ENCODE peak calls at places on chromosome 16, in five cellular contexts. S is GM23338, T is cardiac muscle cell, E is right atrium auricular region, H is heart right ventricle. R is an unnamed sample.
A peak's percentile ranks its signal among the peaks of the same experiment; 100 is the strongest.

GRCh38 chr16:84754353-84754856 is 54.6 kb downstream of the USP10 start:
- DNase-seq in S (peak; percentile 90), T (peak; percentile 82), H (no peak), E (peak; percentile 81), R (peak; percentile 49)

GRCh38 chr16:55667753-55668152 is 12.0 kb downstream of the SLC6A2 start:
- DNase-seq in E (no peak), T (no peak), S (no peak), H (no peak), R (no peak)

GRCh38 chr16:83015871-83016270 is 389.1 kb downstream of the CDH13 start:
- DNase-seq in T (no peak), S (no peak), H (no peak), E (no peak), R (no peak)

GRCh38 chr16:3087243-3087791 is 11.8 kb downstream of the ZSCAN10 start:
- DNase-seq in T (peak; percentile 24), E (no peak), H (peak; percentile 66), S (peak; percentile 48), R (peak; percentile 31)

GRCh38 chr16:25838724-25839186 is 147.0 kb downstream of the HS3ST4 start:
- DNase-seq in H (no peak), S (peak; percentile 90), T (peak; percentile 69), E (no peak), R (peak; percentile 68)

GRCh38 chr16:89374393-89374948 is 115.9 kb downstream of the ANKRD11 start:
- DNase-seq in T (peak; percentile 57), H (no peak), S (peak; percentile 79), E (no peak), R (peak; percentile 90)

GRCh38 chr16:709651-710499 is 4.3 kb upstream of the FBXL16 start:
- DNase-seq in E (no peak), S (peak; percentile 79), H (no peak), T (peak; percentile 91), R (peak; percentile 96)

GRCh38 chr16:77143364-77143763 is 47.6 kb upstream of the MON1B start:
- DNase-seq in E (no peak), S (no peak), H (no peak), T (no peak), R (no peak)

GRCh38 chr16:89060207-89060794 is 33.4 kb upstream of the ACSF3 start:
- DNase-seq in E (no peak), S (no peak), H (no peak), T (no peak), R (no peak)

GRCh38 chr16:75272097-75272548 is 20.7 kb upstream of the BCAR1 start:
- DNase-seq in T (peak; percentile 58), E (no peak), H (no peak), S (no peak), R (peak; percentile 47)

GRCh38 chr16:72884037-72884436 is 163.9 kb downstream of the ZFHX3 start:
- DNase-seq in E (no peak), T (no peak), S (no peak), H (no peak), R (no peak)

GRCh38 chr16:66020642-66021041 is 345.8 kb upstream of the CDH5 start:
- DNase-seq in T (no peak), S (no peak), E (no peak), H (no peak), R (no peak)

GRCh38 chr16:21033707-21034106 is 116.9 kb downstream of the DNAH3 start:
- DNase-seq in S (no peak), T (peak; percentile 53), H (peak; percentile 34), E (no peak), R (no peak)

GRCh38 chr16:85457366-85457765 is 155.8 kb upstream of the GSE1 start:
- DNase-seq in E (no peak), S (no peak), H (no peak), T (no peak), R (no peak)

GRCh38 chr16:74557275-74557674 is 49.6 kb downstream of the GLG1 start:
- DNase-seq in E (no peak), T (no peak), H (no peak), S (no peak), R (no peak)

GRCh38 chr16:85227924-85228462 is 115.7 kb upstream of the CIBAR2 start:
- DNase-seq in S (peak; percentile 49), E (no peak), H (no peak), T (peak; percentile 69), R (peak; percentile 50)

GRCh38 chr16:11300560-11300892 is 19.4 kb upstream of the PRM1 start:
- DNase-seq in S (no peak), E (no peak), T (no peak), H (no peak), R (no peak)

GRCh38 chr16:11632455-11632921 is 35.8 kb upstream of the SNN start:
- DNase-seq in H (peak; percentile 47), E (peak; percentile 75), T (peak; percentile 31), S (no peak), R (no peak)

GRCh38 chr16:89921699-89922476 is 1.3 kb upstream of the TUBB3 start:
- DNase-seq in T (peak; percentile 50), E (peak; percentile 92), H (peak; percentile 81), S (peak; percentile 60), R (peak; percentile 84)

GRCh38 chr16:51180719-51181494 is 29.8 kb upstream of the SALL1 start:
- DNase-seq in H (no peak), S (no peak), T (no peak), E (no peak), R (no peak)

GRCh38 chr16:56421313-56421712 is 4.0 kb downstream of the AMFR start:
- DNase-seq in H (no peak), T (no peak), E (no peak), S (no peak), R (no peak)

GRCh38 chr16:27088216-27088615 is 21.5 kb downstream of the C16orf82 start:
- DNase-seq in S (no peak), H (no peak), E (no peak), T (no peak), R (no peak)

GRCh38 chr16:78659668-78660217 is 560.3 kb downstream of the WWOX start:
- DNase-seq in E (no peak), S (no peak), H (no peak), T (no peak), R (no peak)

GRCh38 chr16:48329138-48329537 is 56.1 kb downstream of the SIAH1 start:
- DNase-seq in S (no peak), E (no peak), H (no peak), T (no peak), R (no peak)

GRCh38 chr16:72711823-72712222 is 336.1 kb downstream of the ZFHX3 start:
- DNase-seq in T (no peak), H (no peak), E (no peak), S (no peak), R (no peak)

GRCh38 chr16:19520861-19521331 is 1.0 kb downstream of the GDE1 start:
- DNase-seq in S (no peak), H (no peak), T (no peak), E (no peak), R (no peak)

GRCh38 chr16:27760845-27761176 is 210.9 kb downstream of the KATNIP start:
- DNase-seq in S (no peak), H (no peak), T (no peak), E (no peak), R (no peak)

GRCh38 chr16:75529056-75529905 is 6.6 kb downstream of the CHST5 start:
- DNase-seq in H (no peak), S (no peak), E (no peak), T (no peak), R (no peak)

GRCh38 chr16:17283022-17283421 is 187.7 kb downstream of the XYLT1 start:
- DNase-seq in S (no peak), E (no peak), H (no peak), T (no peak), R (no peak)

GRCh38 chr16:27650073-27650701 is 100.2 kb downstream of the KATNIP start:
- DNase-seq in T (no peak), E (no peak), H (no peak), S (no peak), R (no peak)

GRCh38 chr16:49924078-49924477 is 68.2 kb upstream of the ZNF423 start:
- DNase-seq in T (no peak), E (no peak), S (peak; percentile 27), H (no peak), R (peak; percentile 64)

GRCh38 chr16:56348168-56349085 is 76.9 kb downstream of the AMFR start:
- DNase-seq in T (no peak), H (no peak), S (no peak), E (no peak), R (no peak)

GRCh38 chr16:15041260-15042011 is 14.4 kb downstream of the NTAN1 start:
- DNase-seq in T (no peak), H (peak; percentile 82), S (peak; percentile 56), E (peak; percentile 89), R (no peak)
- H3K27ac ChIP-seq in T (no peak overlapping the region), H (no peak overlapping the region), S (no peak overlapping the region), E (peak overlapping the region; percentile 35), R (no peak overlapping the region)

DNA sequence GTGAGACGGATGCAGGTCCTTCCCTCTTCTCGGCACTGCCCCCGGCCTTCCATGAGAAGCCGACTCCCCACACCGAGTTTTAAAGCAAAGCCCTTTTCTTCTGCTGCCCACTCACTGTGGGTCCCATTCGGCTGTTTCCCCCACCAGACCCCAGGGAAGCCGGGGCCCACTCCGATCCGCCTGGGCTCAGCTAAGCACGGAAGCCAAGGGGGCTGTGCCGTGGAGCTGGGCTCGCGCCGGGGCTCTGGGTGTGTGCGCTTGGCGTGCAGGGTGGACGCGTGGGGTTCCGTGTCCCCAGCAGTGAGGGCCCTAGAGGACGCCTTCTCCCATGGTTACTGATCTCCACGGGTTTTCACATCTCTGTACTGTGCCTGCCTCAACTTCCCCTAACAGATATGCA is 68.5 kb downstream of the KLHDC4 start:
- DNase-seq in T (no peak), E (no peak), H (no peak), S (no peak), R (no peak)
- H3K27me3 ChIP-seq in T (no peaks in the 10 kb centered on the region), E (no peaks in the 10 kb centered on the region), H (no peaks in the 10 kb centered on the region), S (no peaks in the 10 kb centered on the region), R (no peaks in the 10 kb centered on the region)

GRCh38 chr16:4706871-4707270 is 13.5 kb downstream of the NUDT16L1 start:
- DNase-seq in S (no peak), E (no peak), H (no peak), T (no peak), R (no peak)
- H3K36me3 ChIP-seq in S (peaks cover 5% of the 10 kb centered on the region), E (peaks cover 50% of the 10 kb centered on the region), H (no peaks in the 10 kb centered on the region), T (peaks cover 24% of the 10 kb centered on the region), R (peaks cover 2% of the 10 kb centered on the region)

GRCh38 chr16:30929167-30929566 is 5.8 kb downstream of the FBXL19 start:
- DNase-seq in E (no peak), T (no peak), S (no peak), H (no peak), R (no peak)

GRCh38 chr16:30928390-30928789 is 5.0 kb downstream of the FBXL19 start:
- DNase-seq in E (no peak), T (no peak), H (no peak), S (no peak), R (no peak)

GRCh38 chr16:30930160-30930571 is 6.8 kb downstream of the FBXL19 start:
- DNase-seq in T (no peak), S (no peak), E (no peak), H (no peak), R (no peak)

GRCh38 chr16:30927789-30928378 is 4.5 kb downstream of the FBXL19 start:
- DNase-seq in S (peak; percentile 85), T (peak; percentile 84), H (peak; percentile 32), E (no peak), R (peak; percentile 79)

DNA sequence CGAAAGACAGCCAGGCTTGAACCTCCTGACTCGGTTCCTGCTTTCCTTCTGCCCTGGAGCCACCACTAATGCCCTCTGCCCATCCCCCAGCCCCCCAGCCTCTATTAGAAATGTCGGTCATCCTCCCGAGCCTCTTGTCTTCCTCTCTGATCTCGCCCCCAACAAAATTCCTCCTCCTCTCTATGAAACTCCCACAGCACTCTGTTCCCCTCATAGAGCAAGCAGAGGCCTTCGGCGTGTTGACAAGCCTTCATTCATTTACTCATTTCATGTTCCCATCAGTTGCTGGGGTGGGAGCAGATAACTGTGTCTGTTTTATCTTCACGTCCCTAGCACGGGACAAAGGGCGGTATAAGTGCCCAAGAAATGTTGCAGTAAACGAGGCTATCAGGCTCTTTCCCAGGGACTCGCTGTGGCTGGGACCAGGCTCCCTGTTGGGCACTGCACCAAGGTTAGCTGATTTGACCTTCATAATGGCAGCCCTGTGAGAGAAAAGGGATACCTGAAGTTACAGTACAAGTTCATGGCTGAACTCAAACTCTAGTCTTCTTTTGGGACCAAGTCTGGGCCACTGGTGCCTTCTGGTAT is 7.8 kb downstream of the FBXL19 start:
- DNase-seq in E (no peak), H (no peak), S (no peak), T (peak; percentile 37), R (no peak)
- H3K27ac ChIP-seq in E (peak overlapping the region; percentile 66), H (peak overlapping the region; percentile 6), S (no peak overlapping the region), T (peak overlapping the region; percentile 88), R (no peak overlapping the region)